ENCODE peak calls at places on chromosomes 7 and 10, in four cellular contexts. K is H1, Y is HepG2, P is K562. A is an unnamed sample.

GRCh38 chr10:71302874-71303568 is 16.0 kb upstream of the SLC29A3 start:
- DNase-seq in P (peak), Y (peak), K (no peak), A (no peak)

GRCh38 chr7:87934699-87935372 is 785 bp downstream of the ADAM22 start:
- DNase-seq in Y (no peak), K (no peak), P (no peak), A (no peak)

GRCh38 chr10:11685787-11686218 is 56.4 kb upstream of the ECHDC3 start:
- DNase-seq in P (peak), K (no peak), Y (peak), A (peak)

GRCh38 chr7:113179313-113179712 is 61.0 kb upstream of the SMIM30 start:
- DNase-seq in K (no peak), Y (no peak), P (no peak), A (no peak)

GRCh38 chr7:151238190-151238810 is 6.0 kb downstream of the CHPF2 start:
- DNase-seq in P (no peak), K (no peak), Y (no peak), A (no peak)

GRCh38 chr10:48731141-48731540 is 46.5 kb downstream of the WDFY4 start:
- DNase-seq in K (no peak), Y (no peak), P (no peak), A (no peak)

GRCh38 chr10:128186959-128187787 is 61.0 kb upstream of the MKI67 start:
- DNase-seq in Y (no peak), P (no peak), K (no peak), A (no peak)

GRCh38 chr7:164882-165660 is 27.3 kb upstream of the FAM20C start:
- DNase-seq in P (no peak), K (no peak), Y (no peak), A (no peak)

GRCh38 chr7:153414288-153414629 is 637.9 kb upstream of the DPP6 start:
- DNase-seq in P (no peak), K (no peak), Y (no peak), A (no peak)

DNA sequence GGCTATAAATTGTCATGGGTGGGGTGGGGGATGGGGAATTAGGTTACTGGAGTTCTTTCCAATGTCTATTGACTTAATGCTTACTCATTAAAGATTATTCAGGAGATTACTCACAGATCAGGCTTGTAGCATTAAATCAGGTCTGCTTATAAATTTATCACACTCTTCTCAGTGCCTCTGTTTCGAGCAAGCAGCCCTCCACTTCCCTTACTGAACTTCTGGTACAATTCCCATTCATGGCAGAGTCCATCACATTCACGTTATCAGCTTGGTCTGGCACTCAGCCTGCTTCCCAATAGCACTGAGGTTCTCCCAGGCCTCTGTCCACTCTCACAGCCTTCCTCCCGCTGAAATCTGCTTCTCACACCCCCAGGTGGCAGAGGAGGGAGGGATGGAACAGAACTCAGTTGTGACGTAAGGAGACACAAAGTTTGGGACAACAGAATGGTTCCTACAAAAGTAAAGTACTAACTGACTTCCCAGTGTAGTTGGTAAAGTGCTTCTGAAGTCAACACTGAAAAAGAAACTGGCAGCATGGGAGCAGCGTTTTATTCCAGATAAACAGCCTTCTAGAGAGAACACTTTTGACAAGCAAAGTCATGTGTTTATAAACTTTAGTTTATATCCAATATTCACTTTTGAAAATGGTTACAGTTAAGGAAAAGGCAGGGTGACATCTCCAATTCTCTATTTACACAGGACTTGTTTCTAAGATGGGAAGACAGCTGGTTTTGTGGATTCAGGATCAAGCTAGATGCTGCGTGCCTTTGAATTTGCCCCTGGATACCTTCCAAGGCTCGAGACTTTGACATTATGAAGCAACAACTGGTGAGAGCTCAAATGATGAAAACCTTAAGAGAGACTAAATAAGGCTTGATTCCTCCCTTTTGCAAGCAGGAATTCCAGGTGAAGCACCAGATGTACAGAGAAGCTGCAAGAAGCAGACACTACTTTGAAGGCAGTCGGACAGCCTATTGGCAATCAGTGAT is 81.4 kb downstream of the ATXN7L1 start:
- DNase-seq in Y (no peak), P (no peak), K (no peak), A (no peak)
- TF ChIP-seq KDM1A in Y (no peak), P (no peak), K (no peak), A (no peak)

GRCh38 chr7:76292206-76292573 is 10.3 kb upstream of the HSPB1 start:
- DNase-seq in K (no peak), Y (peak), P (no peak), A (no peak)
- TF ChIP-seq JUND in K (no peak), Y (no peak), P (no peak), A (no peak)

GRCh38 chr7:94590526-94591162 is 65.3 kb downstream of the SGCE start:
- DNase-seq in Y (no peak), P (no peak), K (no peak), A (no peak)
- TF ChIP-seq KDM1A in Y (no peak), P (no peak), K (no peak), A (no peak)

DNA sequence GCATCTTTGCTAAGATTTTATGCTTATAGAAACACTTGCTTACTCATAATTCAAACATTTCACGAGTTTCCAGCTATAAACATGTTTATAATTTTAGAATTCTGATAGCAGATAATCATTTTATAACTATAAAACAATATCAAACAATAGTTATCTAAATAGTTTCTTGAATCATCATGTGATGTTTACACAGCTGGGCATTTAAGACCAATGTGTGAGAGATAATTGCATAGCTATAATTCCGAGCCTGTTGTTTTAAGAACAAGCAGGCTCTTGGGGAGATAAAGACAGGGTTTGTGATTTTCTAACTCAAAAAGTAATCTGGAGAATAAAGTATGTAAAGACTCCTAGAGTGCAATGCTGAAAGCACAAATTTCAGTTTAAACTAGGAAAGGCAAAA is 331.1 kb downstream of the LRRTM3 start:
- DNase-seq in P (no peak), K (no peak), Y (no peak), A (no peak)
- TF ChIP-seq JUND in P (no peak), K (no peak), Y (no peak), A (no peak)

GRCh38 chr7:137001041-137001440 is 132.6 kb downstream of the CHRM2 start:
- DNase-seq in K (no peak), Y (no peak), P (no peak), A (no peak)
- TF ChIP-seq KDM1A in K (no peak), Y (no peak), P (no peak), A (no peak)